ENCODE peak calls at places on chromosomes 12 and 14, in four cellular contexts. One of them, this sample, is unnamed.

GRCh38 chr12:78778339-78778738 is 86.2 kb upstream of the SYT1 start:
- DNase-seq in lung: no peak
- DNase-seq in osteocyte: no peak
- DNase-seq in foreskin fibroblast: no peak
- DNase-seq in this sample: no peak

GRCh38 chr12:100061814-100062213 is 77.1 kb upstream of the ANKS1B start:
- DNase-seq in lung: no peak
- DNase-seq in osteocyte: no peak
- DNase-seq in foreskin fibroblast: no peak
- DNase-seq in this sample: no peak

GRCh38 chr14:84707830-84708229 is 822.1 kb upstream of the FLRT2 start:
- DNase-seq in lung: no peak
- DNase-seq in osteocyte: no peak
- DNase-seq in foreskin fibroblast: no peak
- DNase-seq in this sample: no peak

GRCh38 chr14:55323910-55324309 is 52.7 kb downstream of the FBXO34 start:
- DNase-seq in lung: no peak
- DNase-seq in osteocyte: no peak
- DNase-seq in foreskin fibroblast: no peak
- DNase-seq in this sample: no peak

GRCh38 chr14:91509083-91509877 is 830 bp downstream of the PPP4R3A start:
- DNase-seq in lung: peak; percentile 41
- DNase-seq in osteocyte: peak; percentile 87
- DNase-seq in foreskin fibroblast: peak; percentile 7
- DNase-seq in this sample: no peak

GRCh38 chr12:53976172-53976822 is 1.5 kb upstream of the HOTAIR start:
- DNase-seq in lung: no peak
- DNase-seq in osteocyte: no peak
- DNase-seq in foreskin fibroblast: peak; percentile 70
- DNase-seq in this sample: no peak

GRCh38 chr14:52313903-52314481 is at the start of gene PTGER2:
- DNase-seq in lung: peak; percentile 86
- DNase-seq in osteocyte: peak; percentile 88
- DNase-seq in foreskin fibroblast: peak; percentile 98
- DNase-seq in this sample: peak; percentile 97

GRCh38 chr12:1591543-1591942 is 2.8 kb downstream of the FBXL14 start:
- DNase-seq in lung: no peak
- DNase-seq in osteocyte: no peak
- DNase-seq in foreskin fibroblast: no peak
- DNase-seq in this sample: no peak

GRCh38 chr12:62785941-62786559 is 148.9 kb downstream of the PPM1H start:
- DNase-seq in lung: peak; percentile 68
- DNase-seq in osteocyte: no peak
- DNase-seq in foreskin fibroblast: peak; percentile 95
- DNase-seq in this sample: no peak

DNA sequence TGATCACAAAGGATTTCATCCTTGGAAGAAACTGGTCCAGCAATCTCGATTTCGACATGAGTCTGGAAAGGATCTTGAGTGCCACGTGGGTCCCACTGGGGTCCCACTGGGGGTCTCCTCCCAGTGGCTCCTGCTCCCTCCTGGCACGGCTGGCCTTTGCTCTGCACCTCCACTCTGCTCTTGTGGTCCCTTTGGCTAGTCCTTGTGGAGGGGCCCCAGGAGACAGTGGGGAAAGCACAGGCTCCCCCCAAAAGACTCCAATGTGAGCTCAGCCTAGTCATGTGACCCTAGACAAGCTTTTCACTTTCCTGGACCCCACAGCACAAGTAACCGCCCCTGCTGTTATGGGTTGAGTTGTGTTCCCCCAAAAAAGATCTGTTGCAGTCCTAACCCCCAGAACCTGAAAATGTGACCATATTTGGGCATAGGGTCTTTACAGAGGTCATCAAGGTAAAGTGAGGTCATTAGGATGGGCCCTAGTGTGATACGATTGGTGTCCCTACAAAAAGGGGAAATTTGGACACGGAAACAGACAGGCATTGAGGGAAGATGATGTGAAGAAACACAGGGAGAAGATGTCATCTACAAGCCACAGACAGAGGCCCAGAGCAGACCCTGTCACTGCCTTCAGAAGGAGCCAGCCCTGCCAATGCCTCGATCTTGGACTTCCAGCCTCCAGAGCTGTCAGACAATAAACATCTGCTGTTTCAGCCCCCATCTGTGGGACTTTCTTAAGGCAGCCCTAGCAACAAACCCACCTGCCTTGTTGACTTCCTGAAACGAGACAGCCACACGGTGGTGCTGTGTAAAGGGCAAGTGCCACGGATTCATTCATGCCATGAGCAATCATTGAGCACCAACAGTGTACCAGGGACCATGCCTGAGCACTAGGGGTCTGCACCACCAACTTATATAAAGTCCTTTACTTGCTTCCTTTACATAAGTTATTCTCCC is 23.8 kb upstream of the PPP2R5C start:
- DNase-seq in lung: peak; percentile 16
- DNase-seq in osteocyte: peak; percentile 64
- DNase-seq in foreskin fibroblast: no peak
- DNase-seq in this sample: peak; percentile 77
- TF ChIP-seq CTCF in lung: no peak
- TF ChIP-seq CTCF in osteocyte: no peak
- TF ChIP-seq CTCF in foreskin fibroblast: no peak
- TF ChIP-seq CTCF in this sample: no peak

DNA sequence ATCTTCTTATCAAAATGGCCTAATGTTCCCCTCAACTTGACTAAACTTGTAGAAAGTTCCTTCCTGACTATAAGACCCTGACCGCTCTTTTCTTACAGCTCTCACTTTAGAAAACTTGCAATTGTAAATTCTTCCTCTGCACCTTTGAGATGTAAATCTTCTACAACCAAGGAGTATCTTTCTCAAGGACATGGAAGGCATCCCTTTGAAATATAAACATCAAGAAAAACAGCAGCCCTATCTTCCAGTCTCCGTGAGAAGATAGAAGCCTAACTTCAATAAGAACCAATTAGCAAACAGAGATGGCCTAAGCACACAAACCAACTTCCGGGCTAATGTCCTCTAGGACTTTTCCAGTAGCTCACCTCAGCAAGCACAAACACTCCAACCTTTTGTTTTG is 210.3 kb downstream of the CPNE8 start:
- DNase-seq in lung: no peak
- DNase-seq in osteocyte: no peak
- DNase-seq in foreskin fibroblast: no peak
- DNase-seq in this sample: no peak
- TF ChIP-seq CTCF in lung: no peak
- TF ChIP-seq CTCF in osteocyte: no peak
- TF ChIP-seq CTCF in foreskin fibroblast: no peak
- TF ChIP-seq CTCF in this sample: no peak

GRCh38 chr12:47307680-47308399 is 228.1 kb upstream of the AMIGO2 start:
- DNase-seq in lung: peak; percentile 40
- DNase-seq in osteocyte: no peak
- DNase-seq in foreskin fibroblast: peak; percentile 39
- DNase-seq in this sample: peak; percentile 64
- TF ChIP-seq CTCF in lung: peak; percentile 71
- TF ChIP-seq CTCF in osteocyte: peak; percentile 73
- TF ChIP-seq CTCF in foreskin fibroblast: peak; percentile 55
- TF ChIP-seq CTCF in this sample: peak; percentile 39

DNA sequence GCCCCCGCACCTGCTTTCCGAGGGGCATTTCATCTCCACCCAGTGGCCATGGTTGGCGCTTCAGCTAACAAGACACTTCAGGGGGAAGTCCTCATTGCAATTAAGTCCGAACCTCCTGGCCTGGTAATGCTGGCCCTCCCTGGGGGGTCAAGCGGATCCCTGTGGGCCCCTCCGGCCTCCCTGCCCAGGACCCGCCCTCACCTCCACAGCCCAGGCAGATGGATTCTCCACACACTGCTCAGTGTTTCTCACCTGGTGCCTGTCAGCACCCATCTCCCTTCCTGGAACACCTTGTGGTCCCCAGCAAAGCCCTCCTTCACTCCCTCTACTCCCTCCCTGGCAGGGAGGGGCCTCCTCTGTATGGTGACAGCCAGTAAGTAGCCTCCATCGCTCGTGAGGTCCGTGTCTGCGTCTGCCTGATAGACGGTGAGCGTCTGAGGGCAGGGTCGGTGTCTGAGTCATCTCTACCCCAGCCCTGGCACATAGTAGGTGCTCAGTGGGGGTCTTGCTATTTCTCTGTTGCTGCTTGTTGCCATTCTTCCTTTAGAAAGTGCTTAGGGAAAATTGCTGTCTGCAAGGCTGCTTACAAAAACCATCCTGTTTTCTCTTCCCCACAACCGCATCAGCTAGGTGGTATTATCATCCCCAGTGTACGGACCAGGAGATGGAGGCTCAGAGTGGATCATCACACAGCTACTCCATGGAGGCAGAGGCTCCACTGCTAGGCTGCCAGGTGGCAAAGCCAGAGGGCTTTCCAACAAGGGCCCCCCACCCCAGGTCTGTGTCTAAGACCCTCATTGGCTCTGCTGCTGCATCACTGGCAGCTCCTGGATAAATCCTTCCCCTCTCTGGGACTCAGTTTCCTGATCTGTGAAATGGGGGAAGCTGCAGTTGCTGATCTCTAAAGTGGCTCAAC is 39.7 kb upstream of the EML1 start:
- DNase-seq in lung: no peak
- DNase-seq in osteocyte: no peak
- DNase-seq in foreskin fibroblast: no peak
- DNase-seq in this sample: no peak
- TF ChIP-seq CTCF in lung: no peak
- TF ChIP-seq CTCF in osteocyte: peak; percentile 8
- TF ChIP-seq CTCF in foreskin fibroblast: no peak
- TF ChIP-seq CTCF in this sample: no peak

GRCh38 chr14:42624980-42625761 is 1018.5 kb downstream of the LRFN5 start:
- DNase-seq in lung: no peak
- DNase-seq in osteocyte: no peak
- DNase-seq in foreskin fibroblast: no peak
- DNase-seq in this sample: no peak
- TF ChIP-seq CTCF in lung: no peak
- TF ChIP-seq CTCF in osteocyte: no peak
- TF ChIP-seq CTCF in foreskin fibroblast: no peak
- TF ChIP-seq CTCF in this sample: no peak

DNA sequence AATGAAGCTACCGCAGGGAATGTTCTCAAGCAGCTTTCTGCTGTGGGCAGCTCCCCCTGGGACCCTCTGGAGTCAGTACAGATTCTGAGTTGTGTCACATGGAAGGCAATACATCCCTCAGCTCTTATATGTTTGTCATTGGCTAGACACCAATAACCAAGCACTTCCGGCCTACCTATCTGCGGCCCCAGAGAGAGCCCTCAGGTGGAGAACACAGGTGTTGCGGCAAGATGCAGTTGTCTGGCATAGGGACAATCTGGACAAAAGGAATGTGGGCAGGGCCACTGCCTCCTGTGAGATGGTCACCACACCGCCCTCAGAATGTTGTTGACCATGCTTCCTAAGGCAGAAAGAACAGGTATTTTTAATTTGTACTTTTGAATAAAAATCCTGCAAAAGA is 118.7 kb downstream of the BRMS1L start:
- DNase-seq in lung: no peak
- DNase-seq in osteocyte: no peak
- DNase-seq in foreskin fibroblast: no peak
- DNase-seq in this sample: peak; percentile 55
- TF ChIP-seq CTCF in lung: no peak
- TF ChIP-seq CTCF in osteocyte: peak; percentile 17
- TF ChIP-seq CTCF in foreskin fibroblast: no peak
- TF ChIP-seq CTCF in this sample: no peak

DNA sequence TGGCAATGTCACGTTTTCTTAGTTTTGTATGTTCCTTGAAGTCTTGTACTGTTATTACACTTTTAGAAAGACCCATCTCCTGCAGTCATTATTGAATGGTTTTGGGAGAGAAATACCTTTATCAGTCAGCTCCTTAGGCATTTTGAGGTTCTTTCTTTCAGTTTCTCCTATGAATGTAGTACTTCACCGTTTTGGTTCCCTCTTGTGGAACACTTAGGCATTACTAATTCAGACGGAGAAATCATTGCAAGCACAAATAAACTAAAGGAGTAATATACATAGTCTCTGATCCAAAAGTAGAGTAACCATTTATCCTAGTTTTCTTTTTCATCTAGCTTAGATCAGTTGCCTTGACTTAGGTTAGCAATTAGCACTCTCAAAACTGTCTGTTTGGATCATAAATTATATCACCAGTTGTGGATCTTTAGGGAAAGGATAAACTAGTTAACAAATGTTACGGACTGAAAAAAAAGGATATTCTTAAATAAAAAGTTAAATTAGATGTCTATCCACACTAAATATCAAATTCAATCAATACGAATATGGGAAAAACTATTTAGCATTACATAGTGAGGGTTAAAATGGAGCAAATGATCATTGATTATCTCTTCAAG is 1538.3 kb upstream of the SEL1L start:
- DNase-seq in lung: no peak
- DNase-seq in osteocyte: no peak
- DNase-seq in foreskin fibroblast: no peak
- DNase-seq in this sample: no peak
- TF ChIP-seq CTCF in lung: no peak
- TF ChIP-seq CTCF in osteocyte: peak; percentile 72
- TF ChIP-seq CTCF in foreskin fibroblast: peak; percentile 37
- TF ChIP-seq CTCF in this sample: no peak

GRCh38 chr14:66119805-66120204 is 366.4 kb upstream of the CCDC196 start:
- DNase-seq in lung: no peak
- DNase-seq in osteocyte: no peak
- DNase-seq in foreskin fibroblast: no peak
- DNase-seq in this sample: no peak

GRCh38 chr14:66117600-66117999 is 368.6 kb upstream of the CCDC196 start:
- DNase-seq in lung: no peak
- DNase-seq in osteocyte: no peak
- DNase-seq in foreskin fibroblast: peak; percentile 18
- DNase-seq in this sample: no peak

GRCh38 chr14:66120402-66120801 is 365.8 kb upstream of the CCDC196 start:
- DNase-seq in lung: no peak
- DNase-seq in osteocyte: no peak
- DNase-seq in foreskin fibroblast: no peak
- DNase-seq in this sample: no peak

DNA sequence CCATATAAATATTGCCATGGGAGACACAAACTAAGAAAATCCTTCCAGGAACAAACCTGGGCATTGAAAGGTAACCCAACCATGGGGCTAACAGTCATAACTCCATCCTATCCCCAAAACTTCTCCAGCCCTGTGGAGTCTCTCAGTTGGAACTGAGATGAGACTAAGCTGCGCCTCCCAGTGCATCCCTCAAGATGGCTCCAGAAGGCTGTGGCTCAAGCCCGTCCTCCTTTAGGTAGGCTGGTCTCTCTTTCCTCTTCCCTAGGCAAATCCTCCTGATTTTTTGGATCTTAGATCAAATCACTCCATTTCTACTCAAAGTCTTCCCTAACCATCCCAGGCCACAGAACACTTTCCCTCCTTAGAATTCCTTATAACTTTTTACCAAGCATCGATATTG is 364.3 kb upstream of the CCDC196 start:
- DNase-seq in lung: no peak
- DNase-seq in osteocyte: no peak
- DNase-seq in foreskin fibroblast: no peak
- DNase-seq in this sample: no peak
- TF ChIP-seq CTCF in lung: no peak
- TF ChIP-seq CTCF in osteocyte: no peak
- TF ChIP-seq CTCF in foreskin fibroblast: no peak
- TF ChIP-seq CTCF in this sample: no peak

This sample was measured in esophagus muscularis mucosa.